ENCODE peak calls at places on chromosomes 16 and 17, in four cellular contexts. A is GM23338, Z is prostate gland, L is H9. I is an unnamed sample.

GRCh38 chr16:66933776-66934137 is 445 bp downstream of the CIAO2B start:
- DNase-seq in L (no peak), Z (no peak), A (no peak), I (no peak)

GRCh38 chr17:48037036-48037881 is at the start of gene COPZ2:
- DNase-seq in Z (peak), L (peak), A (peak), I (peak)

GRCh38 chr17:77208217-77208808 is 67.5 kb downstream of the SEC14L1 start:
- DNase-seq in A (peak), L (no peak), Z (peak), I (peak)

GRCh38 chr16:70737377-70738082 is 51.7 kb upstream of the MTSS2 start:
- DNase-seq in L (no peak), Z (peak), A (no peak), I (peak)

GRCh38 chr17:33171931-33172330 is 121.2 kb downstream of the ASIC2 start:
- DNase-seq in A (no peak), Z (no peak), L (no peak), I (no peak)

GRCh38 chr17:3845361-3845753 is 689 bp downstream of the NCBP3 start:
- DNase-seq in A (no peak), L (no peak), Z (no peak), I (peak)

GRCh38 chr16:4193920-4194319 is 48.0 kb downstream of the SRL start:
- DNase-seq in A (no peak), L (no peak), Z (no peak), I (no peak)

GRCh38 chr16:47395733-47396503 is 64.9 kb downstream of the ITFG1 start:
- DNase-seq in A (no peak), L (no peak), Z (no peak), I (no peak)

GRCh38 chr17:62673614-62674362 is 46.3 kb downstream of the MRC2 start:
- DNase-seq in Z (no peak), L (no peak), A (no peak), I (peak)

GRCh38 chr16:66026211-66026610 is 340.3 kb upstream of the CDH5 start:
- DNase-seq in L (peak), A (peak), Z (peak), I (no peak)

GRCh38 chr16:78605548-78606097 is 506.2 kb downstream of the WWOX start:
- DNase-seq in Z (no peak), A (no peak), L (no peak), I (no peak)

GRCh38 chr17:3043737-3044365 is 19.6 kb downstream of the OR1D5 start:
- DNase-seq in L (no peak), Z (no peak), A (peak), I (no peak)

GRCh38 chr16:89564476-89565255 is 4.2 kb downstream of the RPL13 start:
- DNase-seq in L (peak), Z (no peak), A (peak), I (no peak)

GRCh38 chr16:49817754-49818507 is 38.0 kb downstream of the ZNF423 start:
- DNase-seq in L (no peak), A (no peak), Z (no peak), I (no peak)

GRCh38 chr16:55900616-55901393 is 25.6 kb upstream of the CES5A start:
- DNase-seq in L (peak), Z (no peak), A (no peak), I (no peak)

GRCh38 chr16:52435573-52435972 is 111.4 kb downstream of the TOX3 start:
- DNase-seq in L (no peak), A (no peak), Z (no peak), I (no peak)

GRCh38 chr16:69477546-69477945 is 53.1 kb downstream of the CYB5B start:
- DNase-seq in A (no peak), L (no peak), Z (no peak), I (no peak)

GRCh38 chr16:25481636-25482035 is 210.1 kb upstream of the HS3ST4 start:
- DNase-seq in A (peak), L (peak), Z (no peak), I (no peak)

GRCh38 chr16:21704733-21705132 is 41.0 kb downstream of the OTOA start:
- DNase-seq in A (no peak), L (no peak), Z (no peak), I (no peak)

GRCh38 chr17:46726106-46726670 is 92.3 kb downstream of the WNT3 start:
- DNase-seq in A (no peak), L (no peak), Z (no peak), I (peak)

GRCh38 chr16:19167710-19168172 is 299 bp upstream of the SYT17 start:
- DNase-seq in L (peak), A (peak), Z (peak), I (peak)

GRCh38 chr17:78839173-78839761 is 1.3 kb downstream of the USP36 start:
- DNase-seq in Z (no peak), L (no peak), A (no peak), I (peak)

GRCh38 chr16:89506791-89507191 is 1.4 kb upstream of the SPG7 start:
- DNase-seq in Z (no peak), A (no peak), L (no peak), I (no peak)

GRCh38 chr16:49800876-49801275 is 55.0 kb downstream of the ZNF423 start:
- DNase-seq in Z (no peak), A (no peak), L (no peak), I (no peak)

GRCh38 chr16:72989203-72989991 is 58.5 kb downstream of the ZFHX3 start:
- DNase-seq in Z (peak), A (no peak), L (no peak), I (peak)

GRCh38 chr17:56021681-56022205 is 131.5 kb upstream of the ANKFN1 start:
- DNase-seq in Z (no peak), L (no peak), A (no peak), I (no peak)

GRCh38 chr17:37176683-37177082 is 199.1 kb upstream of the C17orf78 start:
- DNase-seq in Z (no peak), A (no peak), L (no peak), I (peak)

GRCh38 chr16:23519282-23519681 is 9.0 kb upstream of the GGA2 start:
- DNase-seq in A (no peak), Z (no peak), L (no peak), I (no peak)

GRCh38 chr17:36808181-36808661 is 129.1 kb upstream of the LHX1 start:
- DNase-seq in A (peak), Z (no peak), L (peak), I (no peak)

GRCh38 chr17:76872221-76872873 is 4.1 kb downstream of the MGAT5B start:
- DNase-seq in L (no peak), A (no peak), Z (no peak), I (peak)

GRCh38 chr17:54967621-54968258 is 714 bp downstream of the COX11 start:
- DNase-seq in A (peak), L (no peak), Z (no peak), I (no peak)

GRCh38 chr16:11497851-11498289 is 88.8 kb downstream of the LITAF start:
- DNase-seq in L (no peak), A (no peak), Z (no peak), I (peak)

GRCh38 chr16:86317617-86318021 is 192.7 kb upstream of the FOXF1 start:
- DNase-seq in A (no peak), Z (no peak), L (no peak), I (peak)

GRCh38 chr16:87657621-87658192 is 55.4 kb downstream of the JPH3 start:
- DNase-seq in A (peak), Z (no peak), L (peak), I (no peak)

GRCh38 chr16:3515897-3516296 is 15.1 kb downstream of the CLUAP1 start:
- DNase-seq in Z (no peak), L (no peak), A (no peak), I (no peak)

GRCh38 chr16:80719573-80719972 is 84.8 kb downstream of the CDYL2 start:
- DNase-seq in Z (no peak), L (no peak), A (no peak), I (no peak)

GRCh38 chr17:3532106-3532858 is 25.3 kb downstream of the TRPV3 start:
- DNase-seq in A (no peak), Z (no peak), L (peak), I (peak)

GRCh38 chr17:38592487-38592886 is 13.3 kb downstream of the SRCIN1 start:
- DNase-seq in A (no peak), L (no peak), Z (no peak), I (no peak)

GRCh38 chr16:80580109-80580832 is 39.5 kb downstream of the DYNLRB2 start:
- DNase-seq in Z (no peak), L (no peak), A (peak), I (peak)

DNA sequence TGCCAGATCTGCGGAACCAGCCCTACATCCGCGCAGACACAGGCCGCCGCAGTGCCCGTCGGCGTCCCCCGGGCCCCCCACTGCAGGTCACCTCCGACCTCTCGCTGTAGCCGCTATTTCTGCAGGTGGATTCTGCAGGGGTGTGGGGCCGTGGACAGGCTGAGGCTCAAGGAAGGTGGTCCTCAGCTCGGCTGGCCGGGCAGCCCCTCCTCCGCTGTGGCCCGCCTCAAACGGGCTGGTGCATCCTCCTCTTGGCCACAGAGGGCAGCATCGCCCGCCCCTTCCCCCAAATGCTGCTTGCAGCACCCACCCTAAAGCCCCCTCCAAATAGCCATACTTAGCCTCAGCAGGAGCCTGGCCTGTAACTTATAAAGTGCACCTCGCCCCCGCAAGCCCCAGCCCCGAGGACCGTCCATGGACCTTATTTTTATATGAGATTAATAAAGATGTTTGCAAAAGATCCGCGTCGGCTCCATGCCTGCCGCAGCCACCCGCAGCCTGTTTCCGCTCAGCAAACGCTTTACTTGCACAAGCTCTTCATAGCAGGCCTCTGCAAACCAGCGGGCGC is 14.9 kb downstream of the SPATA32 start:
- DNase-seq in Z (no peak), A (peak), L (peak), I (no peak)
- TF ChIP-seq CTCF in Z (peak), A (peak), L (peak), I (peak)

DNA sequence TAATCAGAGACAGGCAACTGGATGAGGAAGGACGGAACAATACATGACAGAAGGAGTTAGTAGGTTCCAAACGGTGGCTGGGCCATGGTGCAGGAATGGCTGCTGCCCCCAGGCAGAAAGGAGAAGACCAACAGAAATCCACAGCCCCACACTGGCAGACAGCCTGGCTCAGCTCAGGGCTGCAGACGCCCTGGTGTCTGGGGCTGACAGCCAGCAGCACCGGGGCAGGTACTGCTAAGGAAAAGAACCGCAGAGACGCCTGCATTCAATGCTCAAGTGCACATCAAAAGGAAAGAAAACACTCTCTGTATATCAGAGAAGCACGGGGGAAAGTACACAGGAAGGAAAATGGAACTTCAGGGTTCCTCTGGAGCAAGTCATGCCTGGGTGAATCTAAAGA is 53.4 kb downstream of the GAS7 start:
- DNase-seq in Z (no peak), L (no peak), A (no peak), I (no peak)
- H3K27ac ChIP-seq in Z (no peak), L (no peak), A (no peak), I (no peak)

GRCh38 chr17:18142417-18142816 is 33.9 kb downstream of the MYO15A start:
- DNase-seq in Z (no peak), A (no peak), L (no peak), I (no peak)

GRCh38 chr17:18141210-18141803 is 32.8 kb downstream of the MYO15A start:
- DNase-seq in A (peak), Z (peak), L (no peak), I (peak)

GRCh38 chr17:18144261-18144660 is 35.7 kb downstream of the MYO15A start:
- DNase-seq in A (no peak), L (no peak), Z (no peak), I (no peak)

GRCh38 chr17:18145811-18146210 is 37.3 kb downstream of the MYO15A start:
- DNase-seq in L (no peak), Z (no peak), A (no peak), I (no peak)

DNA sequence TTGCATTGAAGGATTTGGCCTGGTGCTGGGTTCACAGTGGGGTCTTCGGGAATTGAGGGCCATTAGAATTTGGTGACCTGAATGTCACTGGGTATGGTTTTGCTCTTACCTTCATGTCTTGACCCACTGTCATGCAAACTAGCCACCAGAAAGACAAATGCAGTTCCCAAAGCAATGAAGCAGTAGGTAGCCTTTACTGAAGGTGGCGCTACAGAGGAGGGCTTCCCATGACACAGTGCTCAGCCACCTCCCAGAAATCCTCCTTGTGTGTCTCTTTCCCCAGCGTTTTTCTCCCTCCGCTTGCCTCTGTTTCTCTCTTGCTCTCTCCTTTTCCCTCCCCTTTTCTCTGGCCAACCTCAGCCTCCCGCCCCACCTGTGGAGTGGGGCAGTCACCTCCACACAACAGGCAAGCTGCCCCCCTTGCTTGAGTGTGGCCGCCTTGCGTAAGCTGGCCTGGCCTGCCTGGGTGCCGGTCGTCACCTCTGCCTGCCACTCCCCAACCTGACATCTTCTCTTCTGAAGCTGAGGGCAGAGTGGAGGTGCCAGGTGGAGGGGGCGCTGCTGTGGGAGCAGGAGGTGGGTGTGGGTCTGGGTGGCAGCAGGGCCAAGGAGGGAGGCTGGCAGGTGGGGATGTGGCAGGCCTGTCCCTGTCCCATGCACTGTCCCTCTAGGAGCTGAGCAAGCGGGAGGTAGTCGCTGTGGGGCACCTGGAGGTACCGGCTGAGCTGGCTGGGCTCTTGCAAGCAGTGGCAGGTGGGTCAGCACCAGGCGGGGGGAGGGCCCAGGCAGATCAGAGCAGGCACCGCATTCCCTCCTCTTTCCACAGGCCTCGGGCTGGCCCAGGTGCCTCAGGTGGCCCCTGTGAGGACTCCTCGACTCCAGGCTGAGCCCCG is 34.7 kb downstream of the MYO15A start:
- DNase-seq in L (peak), A (peak), Z (no peak), I (no peak)
- TF ChIP-seq CTCF in L (peak), A (peak), Z (no peak), I (peak)

GRCh38 chr16:27347930-27348685 is 34.3 kb downstream of the IL4R start:
- DNase-seq in Z (no peak), A (no peak), L (no peak), I (no peak)

GRCh38 chr16:27344707-27345106 is 30.9 kb downstream of the IL4R start:
- DNase-seq in L (no peak), A (no peak), Z (no peak), I (no peak)

GRCh38 chr16:27349276-27349675 is 35.5 kb downstream of the IL4R start:
- DNase-seq in Z (no peak), A (no peak), L (no peak), I (no peak)

GRCh38 chr16:27345201-27345600 is 31.4 kb downstream of the IL4R start:
- DNase-seq in Z (no peak), L (no peak), A (no peak), I (no peak)

DNA sequence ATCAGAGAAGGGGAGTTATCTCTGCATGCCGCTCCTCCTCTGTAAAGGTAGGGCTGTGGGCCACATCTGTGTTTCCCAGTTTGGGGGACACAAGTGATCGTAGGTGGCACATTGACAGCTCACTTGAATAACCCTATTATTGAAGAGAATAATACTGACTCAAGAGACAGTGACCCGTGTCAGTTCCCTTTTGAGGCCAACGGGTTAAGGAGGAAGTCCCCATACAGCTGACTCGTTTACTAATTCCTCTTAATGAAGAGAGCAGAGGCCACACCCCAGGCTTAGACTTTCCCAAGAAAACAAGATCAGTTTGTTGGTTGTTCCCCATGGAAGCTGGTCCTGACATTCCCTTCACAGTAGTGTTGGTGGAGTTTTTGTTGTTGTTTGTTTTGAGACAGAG is 33.0 kb downstream of the IL4R start:
- DNase-seq in A (no peak), L (no peak), Z (no peak), I (no peak)
- H3K27ac ChIP-seq in A (no peak), L (no peak), Z (no peak), I (no peak)